ENCODE peak calls at places on chromosomes 2 and 18, in five cellular contexts. One of them, this sample, is unnamed.

GRCh38 chr2:112916145-112916571 is 5.2 kb downstream of the IL37 start:
- DNase-seq in HCT116: no peak
- DNase-seq in GM12878: no peak
- DNase-seq in HepG2: no peak
- DNase-seq in SK-N-SH: no peak
- DNase-seq in this sample: no peak

GRCh38 chr18:21110667-21111350 is 804 bp downstream of the ROCK1 start:
- DNase-seq in SK-N-SH: peak
- DNase-seq in GM12878: no peak
- DNase-seq in HCT116: no peak
- DNase-seq in HepG2: no peak
- DNase-seq in this sample: peak

GRCh38 chr2:69132960-69133590 is 120.1 kb downstream of the ANTXR1 start:
- DNase-seq in GM12878: no peak
- DNase-seq in SK-N-SH: no peak
- DNase-seq in HepG2: no peak
- DNase-seq in HCT116: no peak
- DNase-seq in this sample: no peak

GRCh38 chr2:15980605-15981098 is 40.3 kb downstream of the MYCN start:
- DNase-seq in HepG2: no peak
- DNase-seq in HCT116: no peak
- DNase-seq in GM12878: no peak
- DNase-seq in SK-N-SH: no peak
- DNase-seq in this sample: no peak

GRCh38 chr2:111200333-111200879 is 79.7 kb downstream of the BCL2L11 start:
- DNase-seq in HepG2: no peak
- DNase-seq in GM12878: no peak
- DNase-seq in SK-N-SH: no peak
- DNase-seq in HCT116: no peak
- DNase-seq in this sample: no peak

GRCh38 chr2:64598226-64598625 is 55.5 kb downstream of the SERTAD2 start:
- DNase-seq in HepG2: no peak
- DNase-seq in HCT116: no peak
- DNase-seq in SK-N-SH: no peak
- DNase-seq in GM12878: no peak
- DNase-seq in this sample: no peak

GRCh38 chr2:21841341-21841740 is 717.6 kb downstream of the TDRD15 start:
- DNase-seq in HCT116: no peak
- DNase-seq in SK-N-SH: no peak
- DNase-seq in HepG2: no peak
- DNase-seq in GM12878: no peak
- DNase-seq in this sample: no peak

GRCh38 chr2:228681426-228681825 is 499.9 kb upstream of the SPHKAP start:
- DNase-seq in HepG2: no peak
- DNase-seq in HCT116: peak
- DNase-seq in GM12878: no peak
- DNase-seq in SK-N-SH: peak
- DNase-seq in this sample: no peak

GRCh38 chr2:205245652-205246051 is 436.6 kb upstream of the NRP2 start:
- DNase-seq in HepG2: no peak
- DNase-seq in GM12878: no peak
- DNase-seq in SK-N-SH: no peak
- DNase-seq in HCT116: no peak
- DNase-seq in this sample: no peak

GRCh38 chr18:7784171-7784570 is 217.1 kb downstream of the PTPRM start:
- DNase-seq in HepG2: no peak
- DNase-seq in GM12878: no peak
- DNase-seq in HCT116: no peak
- DNase-seq in SK-N-SH: no peak
- DNase-seq in this sample: no peak

GRCh38 chr2:216589779-216590178 is 43.4 kb upstream of the IGFBP2 start:
- DNase-seq in GM12878: no peak
- DNase-seq in SK-N-SH: no peak
- DNase-seq in HepG2: no peak
- DNase-seq in HCT116: no peak
- DNase-seq in this sample: no peak

GRCh38 chr2:216588771-216589363 is 44.4 kb upstream of the IGFBP2 start:
- DNase-seq in HepG2: no peak
- DNase-seq in GM12878: no peak
- DNase-seq in HCT116: no peak
- DNase-seq in SK-N-SH: no peak
- DNase-seq in this sample: no peak

GRCh38 chr2:216594081-216594480 is 39.1 kb upstream of the IGFBP2 start:
- DNase-seq in GM12878: no peak
- DNase-seq in HepG2: no peak
- DNase-seq in SK-N-SH: no peak
- DNase-seq in HCT116: no peak
- DNase-seq in this sample: no peak

GRCh38 chr2:216591480-216591879 is 41.7 kb upstream of the IGFBP2 start:
- DNase-seq in HepG2: no peak
- DNase-seq in HCT116: no peak
- DNase-seq in GM12878: no peak
- DNase-seq in SK-N-SH: no peak
- DNase-seq in this sample: no peak

GRCh38 chr2:216590780-216591179 is 42.4 kb upstream of the IGFBP2 start:
- DNase-seq in GM12878: no peak
- DNase-seq in HepG2: no peak
- DNase-seq in SK-N-SH: peak
- DNase-seq in HCT116: no peak
- DNase-seq in this sample: no peak
- TF ChIP-seq ZBTB33 in GM12878: no peak
- TF ChIP-seq ZBTB33 in HepG2: no peak
- TF ChIP-seq ZBTB33 in SK-N-SH: no peak
- TF ChIP-seq ZBTB33 in HCT116: no peak
- TF ChIP-seq ZBTB33 in this sample: no peak

DNA sequence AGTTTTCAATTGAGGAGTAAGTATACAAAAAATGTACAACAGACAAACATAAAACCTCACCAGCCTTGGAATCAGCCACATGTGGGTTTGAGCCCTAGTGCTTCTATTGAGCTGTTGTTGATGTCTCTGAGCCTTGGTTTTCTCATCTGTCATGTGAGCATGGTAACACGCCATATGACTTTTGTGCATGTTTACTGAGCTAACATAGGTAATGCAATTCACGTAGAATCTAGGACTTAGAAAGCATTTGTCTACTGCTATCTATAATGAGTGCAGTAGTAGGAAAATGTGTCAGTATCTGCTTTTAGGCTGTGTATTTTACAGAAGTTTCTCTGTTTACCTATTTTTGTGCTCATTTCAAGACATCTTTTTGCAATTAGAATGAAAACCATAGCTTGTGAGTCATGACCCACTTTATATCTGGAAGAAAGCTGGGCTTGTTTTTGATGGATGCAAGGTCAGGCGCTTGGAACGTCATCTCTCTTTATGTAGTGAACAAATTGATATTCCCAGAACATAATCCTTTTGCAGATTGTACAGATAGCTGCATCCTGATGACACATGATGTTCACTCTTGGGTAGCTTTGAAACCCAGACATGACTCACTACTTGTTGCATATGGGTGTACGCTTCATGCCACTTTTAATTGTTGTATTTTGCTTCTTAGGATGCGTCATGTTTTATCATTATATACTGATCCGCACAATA is 94.3 kb downstream of the RNF144A start:
- DNase-seq in GM12878: no peak
- DNase-seq in HCT116: no peak
- DNase-seq in SK-N-SH: no peak
- DNase-seq in HepG2: no peak
- DNase-seq in this sample: no peak
- TF ChIP-seq ZBTB33 in GM12878: no peak
- TF ChIP-seq ZBTB33 in HCT116: no peak
- TF ChIP-seq ZBTB33 in SK-N-SH: peak
- TF ChIP-seq ZBTB33 in HepG2: no peak
- TF ChIP-seq ZBTB33 in this sample: no peak

DNA sequence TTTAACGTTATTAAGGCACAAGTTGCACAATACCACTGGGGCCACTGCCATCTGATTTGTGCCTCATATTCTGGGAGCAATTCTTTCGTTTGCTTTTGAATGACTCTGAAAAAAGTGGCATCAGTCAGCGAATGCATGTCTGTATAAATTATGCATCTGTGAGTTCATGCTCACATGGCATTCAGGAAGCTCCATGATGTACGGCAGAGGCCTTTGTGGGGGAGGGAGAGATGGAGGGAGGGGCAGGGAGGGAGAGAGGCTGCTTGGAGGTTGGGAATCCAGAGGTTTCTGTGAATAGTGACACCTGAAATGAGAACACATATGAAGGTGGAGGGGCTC is 362.2 kb downstream of the SOX11 start:
- DNase-seq in GM12878: no peak
- DNase-seq in SK-N-SH: no peak
- DNase-seq in HCT116: no peak
- DNase-seq in HepG2: no peak
- DNase-seq in this sample: no peak
- TF ChIP-seq ZBTB33 in GM12878: no peak
- TF ChIP-seq ZBTB33 in SK-N-SH: no peak
- TF ChIP-seq ZBTB33 in HCT116: no peak
- TF ChIP-seq ZBTB33 in HepG2: no peak
- TF ChIP-seq ZBTB33 in this sample: no peak

GRCh38 chr2:29660216-29660615 is 261.2 kb downstream of the ALK start:
- DNase-seq in GM12878: no peak
- DNase-seq in HepG2: no peak
- DNase-seq in SK-N-SH: no peak
- DNase-seq in HCT116: no peak
- DNase-seq in this sample: no peak

GRCh38 chr2:29662841-29663240 is 258.5 kb downstream of the ALK start:
- DNase-seq in SK-N-SH: no peak
- DNase-seq in GM12878: no peak
- DNase-seq in HCT116: no peak
- DNase-seq in HepG2: no peak
- DNase-seq in this sample: no peak

GRCh38 chr2:29657674-29658073 is 263.7 kb downstream of the ALK start:
- DNase-seq in HCT116: no peak
- DNase-seq in HepG2: no peak
- DNase-seq in SK-N-SH: no peak
- DNase-seq in GM12878: no peak
- DNase-seq in this sample: no peak

GRCh38 chr2:29664578-29664977 is 256.8 kb downstream of the ALK start:
- DNase-seq in SK-N-SH: no peak
- DNase-seq in GM12878: no peak
- DNase-seq in HCT116: no peak
- DNase-seq in HepG2: no peak
- DNase-seq in this sample: no peak

GRCh38 chr2:29663266-29663665 is 258.1 kb downstream of the ALK start:
- DNase-seq in GM12878: no peak
- DNase-seq in HepG2: no peak
- DNase-seq in SK-N-SH: no peak
- DNase-seq in HCT116: no peak
- DNase-seq in this sample: no peak
- TF ChIP-seq ZBTB33 in GM12878: no peak
- TF ChIP-seq ZBTB33 in HepG2: no peak
- TF ChIP-seq ZBTB33 in SK-N-SH: no peak
- TF ChIP-seq ZBTB33 in HCT116: no peak
- TF ChIP-seq ZBTB33 in this sample: no peak

DNA sequence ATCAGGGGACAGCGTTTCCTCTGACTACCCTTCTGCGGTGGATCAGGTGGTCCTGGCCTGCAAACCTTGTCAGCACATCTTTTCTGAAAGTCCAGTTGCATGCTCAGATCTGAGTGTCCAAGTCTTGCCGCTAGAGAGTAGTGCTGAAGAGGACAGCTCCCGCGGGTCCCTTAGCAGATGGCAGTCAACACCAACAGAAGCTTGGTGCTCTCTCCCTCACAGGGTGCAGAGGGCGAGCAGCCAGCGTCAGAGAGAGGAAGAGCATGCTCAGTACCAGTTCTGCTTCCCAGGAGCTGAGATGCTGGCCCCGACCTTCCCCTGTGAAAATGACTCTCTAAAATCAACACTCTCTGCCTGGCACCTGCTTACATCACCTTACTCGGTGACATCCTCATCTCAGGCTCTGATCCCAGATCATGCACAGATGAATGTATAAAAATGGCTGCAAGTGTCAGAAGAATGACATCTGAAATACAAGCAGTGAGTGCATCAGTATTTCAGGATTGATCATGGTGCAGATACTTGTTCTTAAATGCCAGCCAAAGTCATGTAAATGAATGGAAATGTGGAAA is 86.0 kb upstream of the TWIST2 start:
- DNase-seq in HepG2: no peak
- DNase-seq in SK-N-SH: no peak
- DNase-seq in HCT116: no peak
- DNase-seq in GM12878: no peak
- DNase-seq in this sample: no peak
- TF ChIP-seq ZBTB33 in HepG2: no peak
- TF ChIP-seq ZBTB33 in SK-N-SH: no peak
- TF ChIP-seq ZBTB33 in HCT116: no peak
- TF ChIP-seq ZBTB33 in GM12878: no peak
- TF ChIP-seq ZBTB33 in this sample: no peak

DNA sequence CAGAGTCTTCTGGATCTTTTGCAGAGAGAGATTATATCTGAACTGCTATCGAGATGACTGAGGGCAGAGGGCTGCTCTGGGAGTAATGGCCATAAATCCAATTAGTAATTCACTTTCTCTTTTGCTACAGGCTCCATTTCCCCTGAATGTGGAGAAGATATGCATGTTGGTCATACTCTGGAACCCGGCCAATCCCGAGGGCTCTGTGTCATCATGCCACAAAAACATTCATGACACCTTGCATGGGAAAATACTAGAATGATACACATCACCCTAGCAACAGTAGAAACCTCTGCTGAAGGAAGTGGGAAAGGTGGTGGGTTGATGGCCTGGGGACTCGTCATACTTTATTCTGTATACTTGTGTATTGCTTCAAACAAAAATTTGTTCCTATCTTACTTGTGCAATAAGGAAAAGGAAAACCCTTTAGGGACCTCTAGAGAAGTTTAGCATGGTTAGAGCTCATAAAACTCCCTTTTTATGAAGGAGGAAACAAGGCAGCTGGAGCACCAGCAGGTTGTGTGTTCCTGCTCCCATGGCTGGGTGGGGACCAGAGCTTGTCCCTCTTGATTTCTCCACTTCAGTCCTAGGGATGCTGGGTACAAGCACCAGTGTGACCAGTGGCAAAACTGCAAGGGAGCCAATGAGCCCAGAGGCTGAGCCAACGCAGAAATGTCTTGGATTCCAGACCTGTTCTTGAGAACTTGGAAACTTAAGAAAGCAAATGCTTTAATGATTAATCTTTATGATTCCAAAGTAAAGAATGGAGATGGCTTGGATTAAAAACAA is 25.9 kb downstream of the CTAGE1 start:
- DNase-seq in HCT116: no peak
- DNase-seq in GM12878: no peak
- DNase-seq in HepG2: no peak
- DNase-seq in SK-N-SH: peak
- DNase-seq in this sample: no peak
- TF ChIP-seq ZBTB33 in HCT116: no peak
- TF ChIP-seq ZBTB33 in GM12878: no peak
- TF ChIP-seq ZBTB33 in HepG2: no peak
- TF ChIP-seq ZBTB33 in SK-N-SH: no peak
- TF ChIP-seq ZBTB33 in this sample: no peak

DNA sequence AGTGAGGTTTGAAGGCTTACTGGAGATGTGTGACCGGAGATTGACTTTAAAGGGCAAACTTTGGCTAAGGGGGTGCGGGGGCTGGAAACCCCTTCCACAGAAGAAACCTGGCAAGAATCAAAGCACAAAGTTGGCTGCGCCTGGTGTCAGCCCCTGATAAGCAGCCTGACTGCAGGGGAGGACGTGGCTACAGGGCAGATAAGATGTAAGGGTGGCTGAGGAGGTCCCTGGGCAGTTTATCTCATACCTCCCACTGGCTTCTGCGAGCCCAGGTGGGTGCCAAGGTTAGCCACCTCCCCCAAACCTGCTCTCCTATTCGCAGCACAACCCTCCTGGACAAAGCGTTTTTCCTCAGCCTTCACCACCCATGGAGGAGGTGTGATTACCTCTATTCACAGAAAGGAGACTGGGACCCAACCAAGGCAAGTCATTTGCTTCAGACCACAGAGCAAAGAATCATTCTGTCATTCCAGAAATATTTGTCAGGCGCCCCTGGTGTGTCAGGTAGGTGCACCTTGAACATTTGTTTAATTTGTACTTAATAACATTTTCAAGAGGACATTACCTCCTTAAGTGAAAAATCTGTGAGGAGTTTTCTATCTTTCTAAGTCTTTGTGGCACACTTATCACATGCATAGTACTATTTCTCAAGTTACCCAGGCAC is 73.1 kb upstream of the IL1R1 start:
- DNase-seq in SK-N-SH: no peak
- DNase-seq in GM12878: no peak
- DNase-seq in HCT116: no peak
- DNase-seq in HepG2: no peak
- DNase-seq in this sample: peak
- TF ChIP-seq ZBTB33 in SK-N-SH: no peak
- TF ChIP-seq ZBTB33 in GM12878: no peak
- TF ChIP-seq ZBTB33 in HCT116: no peak
- TF ChIP-seq ZBTB33 in HepG2: no peak
- TF ChIP-seq ZBTB33 in this sample: no peak

This sample was measured in K562.